ENCODE peak calls at places on chromosomes 3 and 15, in four cellular contexts. W, C, P and M are unnamed samples.

GRCh38 chr15:39804026-39804425 is 21.4 kb upstream of the FSIP1 start:
- DNase-seq in P (no peak), W (no peak), C (no peak), M (no peak)

GRCh38 chr3:47433796-47434195 is 41.9 kb downstream of the SCAP start:
- DNase-seq in C (peak), W (no peak), P (no peak), M (no peak)

GRCh38 chr15:55407631-55407948 is 569 bp downstream of the CCPG1 start:
- DNase-seq in W (no peak), C (no peak), P (no peak), M (no peak)

GRCh38 chr3:197398301-197398878 is 100.0 kb upstream of the DLG1 start:
- DNase-seq in W (no peak), C (no peak), P (no peak), M (no peak)

GRCh38 chr15:86082619-86083377 is 3.1 kb downstream of the AGBL1 start:
- DNase-seq in W (no peak), P (no peak), C (no peak), M (no peak)

GRCh38 chr15:55356985-55357585 is 38.1 kb downstream of the PIGB start:
- DNase-seq in W (no peak), P (no peak), C (no peak), M (no peak)

GRCh38 chr15:88904808-88905327 is 8.3 kb downstream of the MFGE8 start:
- DNase-seq in W (peak), C (peak), P (peak), M (peak)

GRCh38 chr3:36295206-36295760 is 85.0 kb upstream of the STAC start:
- DNase-seq in W (no peak), C (no peak), P (no peak), M (no peak)

GRCh38 chr15:93265046-93265658 is 176.1 kb upstream of the RGMA start:
- DNase-seq in C (no peak), P (no peak), W (no peak), M (no peak)

GRCh38 chr3:140216249-140216648 is 281.3 kb downstream of the CLSTN2 start:
- DNase-seq in P (no peak), C (peak), W (no peak), M (no peak)

GRCh38 chr3:61545716-61546115 is 15.7 kb upstream of the PTPRG start:
- DNase-seq in C (no peak), P (no peak), W (no peak), M (no peak)

GRCh38 chr3:147930417-147930816 is 521.3 kb downstream of the ZIC1 start:
- DNase-seq in C (no peak), P (no peak), W (peak), M (no peak)

GRCh38 chr3:13301295-13301987 is 118.7 kb downstream of the NUP210 start:
- DNase-seq in P (no peak), C (peak), W (peak), M (peak)

GRCh38 chr3:125271127-125271526 is 58.6 kb upstream of the SLC12A8 start:
- DNase-seq in P (no peak), W (no peak), C (no peak), M (peak)

GRCh38 chr15:42062284-42062806 is 32.0 kb downstream of the PLA2G4D start:
- DNase-seq in C (no peak), W (no peak), P (no peak), M (no peak)

GRCh38 chr15:55555089-55555488 is 33.1 kb downstream of the PYGO1 start:
- DNase-seq in W (no peak), C (no peak), P (no peak), M (no peak)

GRCh38 chr3:89841041-89841440 is 733.6 kb downstream of the EPHA3 start:
- DNase-seq in W (no peak), P (no peak), C (no peak), M (no peak)

GRCh38 chr3:124410471-124410870 is 319.8 kb upstream of the UMPS start:
- DNase-seq in C (no peak), W (no peak), P (no peak), M (no peak)

GRCh38 chr15:31156808-31157207 is 55.3 kb upstream of the TRPM1 start:
- DNase-seq in P (no peak), C (no peak), W (no peak), M (no peak)

GRCh38 chr3:49803464-49804140 is 541 bp downstream of the INKA1 start:
- DNase-seq in C (peak), W (no peak), P (peak), M (no peak)

GRCh38 chr3:196916995-196917394 is 25.3 kb downstream of the NCBP2 start:
- DNase-seq in C (no peak), P (no peak), W (no peak), M (no peak)

GRCh38 chr15:57505949-57506391 is 85.7 kb upstream of the MYZAP start:
- DNase-seq in P (no peak), W (no peak), C (peak), M (no peak)

GRCh38 chr15:78399081-78399480 is 38.9 kb upstream of the IREB2 start:
- DNase-seq in P (no peak), C (no peak), W (no peak), M (no peak)

GRCh38 chr15:60460931-60461330 is 18.0 kb downstream of the ICE2 start:
- DNase-seq in C (no peak), W (no peak), P (no peak), M (no peak)

GRCh38 chr3:131995936-131996335 is 38.9 kb downstream of the CPNE4 start:
- DNase-seq in C (no peak), W (no peak), P (no peak), M (no peak)

GRCh38 chr15:93974804-93975481 is 256.4 kb upstream of the MCTP2 start:
- DNase-seq in C (peak), P (no peak), W (peak), M (peak)